ENCODE peak calls at places on chromosomes 1 and 21, in ten cellular contexts. One of them, this sample, is unnamed.

GRCh38 chr1:5324903-5325302 is 667.3 kb downstream of the NPHP4 start:
- DNase-seq in heart right ventricle: no peak
- DNase-seq in prostate gland: no peak
- DNase-seq in uterus: no peak
- DNase-seq in WERI-Rb-1: no peak
- DNase-seq in AG04450: no peak
- DNase-seq in kidney epithelial cell: no peak
- DNase-seq in A549: no peak
- DNase-seq in brain microvascular endothelial cell: no peak
- DNase-seq in Caco-2: no peak
- DNase-seq in this sample: no peak

GRCh38 chr1:48107516-48107915 is 110.3 kb upstream of the TRABD2B start:
- DNase-seq in A549: peak
- DNase-seq in WERI-Rb-1: no peak
- DNase-seq in kidney epithelial cell: no peak
- DNase-seq in brain microvascular endothelial cell: no peak
- DNase-seq in AG04450: no peak
- DNase-seq in Caco-2: no peak
- DNase-seq in prostate gland: no peak
- DNase-seq in uterus: no peak
- DNase-seq in heart right ventricle: no peak
- DNase-seq in this sample: no peak

GRCh38 chr1:208431721-208432120 is 187.5 kb upstream of the PLXNA2 start:
- DNase-seq in prostate gland: no peak
- DNase-seq in A549: peak
- DNase-seq in uterus: no peak
- DNase-seq in Caco-2: no peak
- DNase-seq in WERI-Rb-1: no peak
- DNase-seq in AG04450: peak
- DNase-seq in heart right ventricle: no peak
- DNase-seq in brain microvascular endothelial cell: no peak
- DNase-seq in kidney epithelial cell: peak
- DNase-seq in this sample: peak

GRCh38 chr1:235741294-235741693 is 91.7 kb upstream of the GNG4 start:
- DNase-seq in WERI-Rb-1: no peak
- DNase-seq in prostate gland: no peak
- DNase-seq in AG04450: peak
- DNase-seq in kidney epithelial cell: peak
- DNase-seq in Caco-2: no peak
- DNase-seq in heart right ventricle: no peak
- DNase-seq in uterus: no peak
- DNase-seq in brain microvascular endothelial cell: peak
- DNase-seq in A549: peak
- DNase-seq in this sample: peak

GRCh38 chr1:187696092-187696491 is 867.3 kb downstream of the PLA2G4A start:
- DNase-seq in heart right ventricle: no peak
- DNase-seq in prostate gland: no peak
- DNase-seq in WERI-Rb-1: no peak
- DNase-seq in Caco-2: no peak
- DNase-seq in uterus: no peak
- DNase-seq in A549: no peak
- DNase-seq in AG04450: no peak
- DNase-seq in brain microvascular endothelial cell: no peak
- DNase-seq in kidney epithelial cell: no peak
- DNase-seq in this sample: no peak

GRCh38 chr21:45427331-45428271 is 22.6 kb downstream of the COL18A1 start:
- DNase-seq in Caco-2: peak
- DNase-seq in AG04450: peak
- DNase-seq in brain microvascular endothelial cell: peak
- DNase-seq in A549: peak
- DNase-seq in WERI-Rb-1: no peak
- DNase-seq in heart right ventricle: no peak
- DNase-seq in prostate gland: no peak
- DNase-seq in kidney epithelial cell: peak
- DNase-seq in uterus: peak
- DNase-seq in this sample: peak

GRCh38 chr1:226863446-226863845 is 7.0 kb upstream of the PSEN2 start:
- DNase-seq in A549: no peak
- DNase-seq in prostate gland: no peak
- DNase-seq in AG04450: no peak
- DNase-seq in WERI-Rb-1: no peak
- DNase-seq in uterus: no peak
- DNase-seq in heart right ventricle: no peak
- DNase-seq in Caco-2: no peak
- DNase-seq in kidney epithelial cell: peak
- DNase-seq in brain microvascular endothelial cell: peak
- DNase-seq in this sample: peak

GRCh38 chr1:203465943-203466342 is 9.7 kb upstream of the PRELP start:
- DNase-seq in A549: no peak
- DNase-seq in brain microvascular endothelial cell: no peak
- DNase-seq in AG04450: no peak
- DNase-seq in prostate gland: no peak
- DNase-seq in Caco-2: no peak
- DNase-seq in uterus: peak
- DNase-seq in kidney epithelial cell: no peak
- DNase-seq in heart right ventricle: peak
- DNase-seq in WERI-Rb-1: no peak
- DNase-seq in this sample: no peak

GRCh38 chr1:190170321-190170720 is 307.3 kb downstream of the BRINP3 start:
- DNase-seq in uterus: no peak
- DNase-seq in A549: no peak
- DNase-seq in WERI-Rb-1: no peak
- DNase-seq in heart right ventricle: no peak
- DNase-seq in kidney epithelial cell: no peak
- DNase-seq in Caco-2: no peak
- DNase-seq in brain microvascular endothelial cell: no peak
- DNase-seq in prostate gland: no peak
- DNase-seq in AG04450: no peak
- DNase-seq in this sample: no peak

GRCh38 chr1:242522304-242522945 is 2.1 kb downstream of the PLD5 start:
- DNase-seq in kidney epithelial cell: no peak
- DNase-seq in WERI-Rb-1: no peak
- DNase-seq in uterus: no peak
- DNase-seq in A549: no peak
- DNase-seq in prostate gland: no peak
- DNase-seq in Caco-2: no peak
- DNase-seq in brain microvascular endothelial cell: no peak
- DNase-seq in AG04450: no peak
- DNase-seq in heart right ventricle: no peak
- DNase-seq in this sample: no peak

GRCh38 chr1:244163861-244164562 is 112.9 kb downstream of the ZBTB18 start:
- DNase-seq in A549: peak
- DNase-seq in uterus: peak
- DNase-seq in kidney epithelial cell: peak
- DNase-seq in heart right ventricle: peak
- DNase-seq in Caco-2: no peak
- DNase-seq in prostate gland: no peak
- DNase-seq in brain microvascular endothelial cell: peak
- DNase-seq in WERI-Rb-1: no peak
- DNase-seq in AG04450: peak
- DNase-seq in this sample: peak

GRCh38 chr1:94590203-94591137 is 48.9 kb upstream of the F3 start:
- DNase-seq in prostate gland: peak
- DNase-seq in Caco-2: no peak
- DNase-seq in A549: no peak
- DNase-seq in heart right ventricle: no peak
- DNase-seq in uterus: no peak
- DNase-seq in brain microvascular endothelial cell: no peak
- DNase-seq in kidney epithelial cell: no peak
- DNase-seq in AG04450: no peak
- DNase-seq in WERI-Rb-1: no peak
- DNase-seq in this sample: no peak

DNA sequence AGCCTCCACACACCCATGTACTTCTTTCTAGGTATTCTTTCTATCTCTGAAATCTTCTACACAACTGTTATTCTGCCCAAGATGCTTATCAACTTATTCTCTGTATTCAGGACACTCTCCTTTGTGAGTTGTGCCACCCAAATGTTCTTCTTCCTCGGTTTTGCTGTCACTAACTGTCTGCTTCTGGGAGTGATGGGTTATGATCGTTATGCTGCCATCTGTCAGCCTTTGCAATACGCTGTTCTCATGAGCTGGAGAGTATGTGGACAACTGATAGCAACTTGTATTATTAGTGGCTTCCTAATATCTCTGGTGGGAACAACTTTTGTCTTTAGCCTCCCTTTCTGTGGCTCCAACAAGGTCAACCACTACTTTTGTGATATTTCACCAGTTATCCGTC is 19.4 kb downstream of the OR10R2 start:
- DNase-seq in brain microvascular endothelial cell: no peak
- DNase-seq in A549: no peak
- DNase-seq in prostate gland: no peak
- DNase-seq in uterus: no peak
- DNase-seq in Caco-2: no peak
- DNase-seq in heart right ventricle: no peak
- DNase-seq in WERI-Rb-1: no peak
- DNase-seq in AG04450: no peak
- DNase-seq in kidney epithelial cell: no peak
- DNase-seq in this sample: no peak
- TF ChIP-seq CTCF in brain microvascular endothelial cell: no peak
- TF ChIP-seq CTCF in A549: no peak
- TF ChIP-seq CTCF in prostate gland: no peak
- TF ChIP-seq CTCF in uterus: no peak
- TF ChIP-seq CTCF in Caco-2: no peak
- TF ChIP-seq CTCF in heart right ventricle: no peak
- TF ChIP-seq CTCF in WERI-Rb-1: no peak
- TF ChIP-seq CTCF in AG04450: no peak
- TF ChIP-seq CTCF in kidney epithelial cell: no peak
- TF ChIP-seq CTCF in this sample: no peak

DNA sequence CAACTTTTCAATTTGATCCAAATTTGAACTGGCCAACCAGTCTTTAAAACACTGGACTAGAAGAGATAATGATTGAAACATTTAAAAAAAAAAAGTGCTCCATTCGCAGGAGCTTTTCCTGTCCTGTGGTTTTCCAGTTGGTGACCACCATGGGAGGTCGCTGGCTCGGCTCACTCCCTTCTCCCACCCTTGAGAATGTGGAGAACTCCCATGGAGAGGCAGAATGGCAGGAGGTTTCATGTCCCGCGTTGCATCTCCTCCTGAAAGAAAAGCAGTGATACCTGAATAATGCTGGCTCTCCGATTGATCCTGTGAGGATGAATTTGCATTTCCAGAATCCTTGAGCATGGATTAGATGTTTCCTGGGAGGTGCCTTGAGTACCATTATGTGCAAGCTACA is 16.5 kb upstream of the MPZL1 start:
- DNase-seq in WERI-Rb-1: no peak
- DNase-seq in heart right ventricle: no peak
- DNase-seq in uterus: no peak
- DNase-seq in A549: no peak
- DNase-seq in AG04450: no peak
- DNase-seq in brain microvascular endothelial cell: no peak
- DNase-seq in kidney epithelial cell: no peak
- DNase-seq in Caco-2: no peak
- DNase-seq in prostate gland: no peak
- DNase-seq in this sample: no peak
- H3K4me3 ChIP-seq in WERI-Rb-1: no peak
- H3K4me3 ChIP-seq in heart right ventricle: no peak
- H3K4me3 ChIP-seq in uterus: no peak
- H3K4me3 ChIP-seq in A549: no peak
- H3K4me3 ChIP-seq in AG04450: no peak
- H3K4me3 ChIP-seq in brain microvascular endothelial cell: no peak
- H3K4me3 ChIP-seq in kidney epithelial cell: no peak
- H3K4me3 ChIP-seq in Caco-2: no peak
- H3K4me3 ChIP-seq in prostate gland: no peak
- H3K4me3 ChIP-seq in this sample: no peak

GRCh38 chr1:42931108-42931539 is 27.5 kb downstream of the SLC2A1 start:
- DNase-seq in A549: peak
- DNase-seq in uterus: no peak
- DNase-seq in kidney epithelial cell: no peak
- DNase-seq in prostate gland: no peak
- DNase-seq in WERI-Rb-1: peak
- DNase-seq in Caco-2: peak
- DNase-seq in heart right ventricle: no peak
- DNase-seq in AG04450: no peak
- DNase-seq in brain microvascular endothelial cell: no peak
- DNase-seq in this sample: no peak
- TF ChIP-seq CTCF in A549: peak
- TF ChIP-seq CTCF in uterus: peak
- TF ChIP-seq CTCF in kidney epithelial cell: peak
- TF ChIP-seq CTCF in prostate gland: no peak
- TF ChIP-seq CTCF in WERI-Rb-1: peak
- TF ChIP-seq CTCF in Caco-2: peak
- TF ChIP-seq CTCF in heart right ventricle: peak
- TF ChIP-seq CTCF in AG04450: peak
- TF ChIP-seq CTCF in brain microvascular endothelial cell: peak
- TF ChIP-seq CTCF in this sample: peak

GRCh38 chr1:10790155-10790707 is 6.2 kb downstream of the CASZ1 start:
- DNase-seq in Caco-2: no peak
- DNase-seq in brain microvascular endothelial cell: no peak
- DNase-seq in A549: no peak
- DNase-seq in uterus: no peak
- DNase-seq in kidney epithelial cell: no peak
- DNase-seq in WERI-Rb-1: no peak
- DNase-seq in AG04450: no peak
- DNase-seq in prostate gland: no peak
- DNase-seq in heart right ventricle: no peak
- DNase-seq in this sample: no peak

GRCh38 chr1:10795305-10796021 is 983 bp downstream of the CASZ1 start:
- DNase-seq in AG04450: no peak
- DNase-seq in kidney epithelial cell: no peak
- DNase-seq in heart right ventricle: no peak
- DNase-seq in WERI-Rb-1: peak
- DNase-seq in Caco-2: no peak
- DNase-seq in A549: peak
- DNase-seq in uterus: no peak
- DNase-seq in brain microvascular endothelial cell: no peak
- DNase-seq in prostate gland: peak
- DNase-seq in this sample: no peak

GRCh38 chr1:10794724-10795304 is 1.6 kb downstream of the CASZ1 start:
- DNase-seq in kidney epithelial cell: no peak
- DNase-seq in WERI-Rb-1: peak
- DNase-seq in A549: peak
- DNase-seq in prostate gland: no peak
- DNase-seq in uterus: no peak
- DNase-seq in AG04450: no peak
- DNase-seq in brain microvascular endothelial cell: no peak
- DNase-seq in Caco-2: no peak
- DNase-seq in heart right ventricle: no peak
- DNase-seq in this sample: no peak

GRCh38 chr1:10791117-10791951 is 5.1 kb downstream of the CASZ1 start:
- DNase-seq in prostate gland: peak
- DNase-seq in uterus: peak
- DNase-seq in kidney epithelial cell: no peak
- DNase-seq in AG04450: no peak
- DNase-seq in WERI-Rb-1: no peak
- DNase-seq in brain microvascular endothelial cell: no peak
- DNase-seq in A549: no peak
- DNase-seq in Caco-2: no peak
- DNase-seq in heart right ventricle: no peak
- DNase-seq in this sample: no peak

DNA sequence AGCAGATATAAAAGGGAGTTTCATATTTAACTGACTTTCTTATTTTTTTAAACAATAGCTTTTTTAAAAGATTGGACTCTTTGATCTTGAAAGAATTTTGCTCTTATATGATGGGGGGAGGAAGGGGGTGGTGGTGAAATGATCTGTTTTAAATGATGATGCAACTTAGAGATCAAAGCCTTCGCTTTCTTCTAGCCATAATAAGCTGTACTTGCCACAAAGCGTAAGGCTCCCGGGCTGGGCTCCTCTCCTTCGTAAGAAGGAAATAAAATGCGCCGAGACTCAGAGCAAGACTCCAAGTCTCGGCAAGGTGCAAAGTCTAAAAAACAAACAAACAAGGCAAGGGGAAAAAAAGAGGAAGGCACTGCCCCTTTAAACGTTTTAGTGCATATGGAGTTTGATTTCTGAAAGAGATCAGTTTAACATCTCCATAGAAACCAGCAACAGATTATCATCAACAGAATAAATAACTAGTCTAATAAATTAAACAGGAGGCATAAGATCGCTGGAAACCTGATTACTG is 3.3 kb downstream of the CASZ1 start:
- DNase-seq in prostate gland: peak
- DNase-seq in kidney epithelial cell: no peak
- DNase-seq in uterus: no peak
- DNase-seq in A549: peak
- DNase-seq in Caco-2: no peak
- DNase-seq in WERI-Rb-1: no peak
- DNase-seq in AG04450: no peak
- DNase-seq in heart right ventricle: no peak
- DNase-seq in brain microvascular endothelial cell: no peak
- DNase-seq in this sample: no peak
- H3K4me3 ChIP-seq in prostate gland: peak
- H3K4me3 ChIP-seq in kidney epithelial cell: no peak
- H3K4me3 ChIP-seq in uterus: peak
- H3K4me3 ChIP-seq in A549: peak
- H3K4me3 ChIP-seq in Caco-2: peak
- H3K4me3 ChIP-seq in WERI-Rb-1: peak
- H3K4me3 ChIP-seq in AG04450: no peak
- H3K4me3 ChIP-seq in heart right ventricle: peak
- H3K4me3 ChIP-seq in brain microvascular endothelial cell: no peak
- H3K4me3 ChIP-seq in this sample: no peak